ENCODE peak calls at places on chromosomes 5 and 9, in seven cellular contexts. U is K562; B is right atrium auricular region; R is HCT116; Z is CD4-positive, CD25-positive, alpha-beta regulatory T cell; V is heart right ventricle; F is left ventricle myocardium inferior. D is an unnamed sample.
A peak's percentile ranks its signal among the peaks of the same experiment; 100 is the strongest.

GRCh38 chr5:144467795-144468194 is 297.1 kb downstream of the KCTD16 start:
- DNase-seq in U (no peak), B (no peak), R (peak; percentile 8), Z (no peak), V (peak; percentile 5), F (no peak), D (peak; percentile 70)

GRCh38 chr5:131163315-131164119 is 1.5 kb downstream of the HINT1 start:
- DNase-seq in U (peak; percentile 46), B (no peak), R (no peak), Z (peak; percentile 7), V (no peak), F (no peak), D (no peak)

GRCh38 chr9:127865645-127866464 is 11.4 kb upstream of the ENG start:
- DNase-seq in U (no peak), B (no peak), R (no peak), Z (no peak), V (no peak), F (no peak), D (no peak)

GRCh38 chr5:141821430-141821925 is 56.7 kb downstream of the PCDH1 start:
- DNase-seq in U (peak; percentile 55), B (no peak), R (peak; percentile 71), Z (no peak), V (no peak), F (no peak), D (no peak)

GRCh38 chr5:149455889-149456409 is 76.9 kb upstream of the IL17B start:
- DNase-seq in U (peak; percentile 84), B (peak; percentile 89), R (peak; percentile 90), Z (no peak), V (peak; percentile 71), F (peak; percentile 62), D (no peak)

GRCh38 chr9:98791147-98792095 is 4.9 kb downstream of the ANKS6 start:
- DNase-seq in U (peak; percentile 85), B (peak; percentile 94), R (peak; percentile 72), Z (peak; percentile 41), V (peak; percentile 71), F (peak; percentile 82), D (peak; percentile 73)

GRCh38 chr5:150070821-150071220 is 15.5 kb downstream of the CSF1R start:
- DNase-seq in U (no peak), B (no peak), R (no peak), Z (no peak), V (no peak), F (no peak), D (no peak)

GRCh38 chr5:177310757-177311173 is 933 bp downstream of the MXD3 start:
- DNase-seq in U (peak; percentile 67), B (no peak), R (no peak), Z (peak; percentile 24), V (no peak), F (no peak), D (no peak)

GRCh38 chr5:108212775-108213346 is 169.0 kb downstream of the FBXL17 start:
- DNase-seq in U (peak; percentile 81), B (no peak), R (no peak), Z (no peak), V (no peak), F (no peak), D (peak; percentile 27)

GRCh38 chr5:1805736-1806135 is 4.5 kb downstream of the NDUFS6 start:
- DNase-seq in U (no peak), B (no peak), R (no peak), Z (no peak), V (no peak), F (no peak), D (no peak)

GRCh38 chr5:100464418-100464817 is 70.8 kb upstream of the FAM174A start:
- DNase-seq in U (peak; percentile 0), B (no peak), R (no peak), Z (no peak), V (no peak), F (no peak), D (no peak)

GRCh38 chr5:84578226-84578625 is 193.5 kb upstream of the EDIL3 start:
- DNase-seq in U (no peak), B (no peak), R (no peak), Z (no peak), V (no peak), F (no peak), D (no peak)

GRCh38 chr9:88826651-88827245 is 164.5 kb upstream of the S1PR3 start:
- DNase-seq in U (no peak), B (no peak), R (no peak), Z (no peak), V (no peak), F (no peak), D (no peak)

GRCh38 chr5:157821822-157822622 is 36.9 kb downstream of the CLINT1 start:
- DNase-seq in U (no peak), B (no peak), R (no peak), Z (no peak), V (no peak), F (no peak), D (no peak)

GRCh38 chr5:144394036-144394435 is 223.4 kb downstream of the KCTD16 start:
- DNase-seq in U (no peak), B (no peak), R (no peak), Z (no peak), V (no peak), F (no peak), D (no peak)

GRCh38 chr9:126036881-126037291 is 289.7 kb downstream of the PBX3 start:
- DNase-seq in U (no peak), B (no peak), R (no peak), Z (no peak), V (no peak), F (no peak), D (no peak)

GRCh38 chr9:22139261-22139660 is 130.2 kb upstream of the CDKN2B start:
- DNase-seq in U (no peak), B (no peak), R (no peak), Z (no peak), V (no peak), F (no peak), D (no peak)

GRCh38 chr5:124574521-124575436 is 171.7 kb downstream of the ZNF608 start:
- DNase-seq in U (no peak), B (no peak), R (no peak), Z (no peak), V (no peak), F (no peak), D (no peak)
- H3K27ac ChIP-seq in U (no peak overlapping the region), B (no peak overlapping the region), R (no peak overlapping the region), Z (no peak overlapping the region), V (no peak overlapping the region), F (no peak overlapping the region), D (no peak overlapping the region)

GRCh38 chr5:124302504-124302903 is 443.9 kb downstream of the ZNF608 start:
- DNase-seq in U (no peak), B (no peak), R (no peak), Z (no peak), V (no peak), F (no peak), D (no peak)
- H3K27ac ChIP-seq in U (no peak overlapping the region), B (no peak overlapping the region), R (no peak overlapping the region), Z (no peak overlapping the region), V (no peak overlapping the region), F (no peak overlapping the region), D (no peak overlapping the region)

GRCh38 chr5:127425868-127426267 is 91.6 kb upstream of the PRRC1 start:
- DNase-seq in U (no peak), B (no peak), R (no peak), Z (no peak), V (no peak), F (no peak), D (no peak)
- H3K27ac ChIP-seq in U (no peak overlapping the region), B (no peak overlapping the region), R (no peak overlapping the region), Z (no peak overlapping the region), V (no peak overlapping the region), F (no peak overlapping the region), D (peak overlapping the region; percentile 24)

GRCh38 chr9:20848490-20848889 is 164.4 kb downstream of the FOCAD start:
- DNase-seq in U (no peak), B (no peak), R (no peak), Z (no peak), V (no peak), F (no peak), D (no peak)

GRCh38 chr9:20853866-20854265 is 169.8 kb downstream of the FOCAD start:
- DNase-seq in U (no peak), B (no peak), R (no peak), Z (no peak), V (no peak), F (no peak), D (no peak)

DNA sequence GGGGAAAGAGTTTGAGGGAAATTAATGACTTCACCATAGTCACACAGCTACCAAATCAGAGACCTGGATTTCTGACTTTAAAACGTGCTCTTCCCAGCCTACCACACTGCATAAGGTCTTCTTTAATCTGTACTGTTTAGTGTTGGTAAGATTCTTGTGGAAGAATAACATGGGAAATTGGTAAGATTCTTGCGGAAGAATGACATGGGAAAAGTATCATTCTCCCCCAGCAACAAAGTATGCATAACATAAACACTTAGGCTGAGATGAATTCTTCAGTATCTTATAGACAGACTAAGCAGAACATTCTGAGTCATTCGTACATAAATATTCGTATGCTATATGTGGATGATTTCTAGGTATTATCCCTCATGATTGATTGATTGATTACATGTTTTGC is 170.4 kb downstream of the FOCAD start:
- DNase-seq in U (no peak), B (no peak), R (no peak), Z (no peak), V (no peak), F (no peak), D (no peak)
- H3K27ac ChIP-seq in U (no peak overlapping the region), B (no peak overlapping the region), R (no peak overlapping the region), Z (no peak overlapping the region), V (no peak overlapping the region), F (no peak overlapping the region), D (no peak overlapping the region)